ENCODE peak calls at places on chromosomes 1 and 21, in five cellular contexts. J is GM23248, A is PC-9, C is neural progenitor cell, N is IMR-90. X is an unnamed sample.

GRCh38 chr1:236494586-236495207 is 29.1 kb upstream of the LGALS8 start:
- DNase-seq in J (peak), N (peak), C (no peak), A (no peak), X (peak)

GRCh38 chr1:235739124-235739523 is 89.5 kb upstream of the GNG4 start:
- DNase-seq in C (no peak), N (peak), J (peak), A (no peak), X (peak)

GRCh38 chr1:152048641-152048970 is 11.8 kb upstream of the S100A11 start:
- DNase-seq in N (no peak), C (peak), A (no peak), J (no peak), X (no peak)

GRCh38 chr1:156262461-156263287 is 14.8 kb upstream of the PAQR6 start:
- DNase-seq in C (no peak), A (peak), N (peak), J (peak), X (peak)

GRCh38 chr1:191963781-191964455 is 194.3 kb upstream of the RGS18 start:
- DNase-seq in C (no peak), N (peak), J (no peak), A (no peak), X (peak)

GRCh38 chr1:231385118-231385748 is 36.9 kb downstream of the EGLN1 start:
- DNase-seq in J (no peak), N (no peak), C (no peak), A (peak), X (no peak)

GRCh38 chr1:180953791-180954721 is 41.4 kb downstream of the KIAA1614 start:
- DNase-seq in A (peak), J (peak), N (peak), C (no peak), X (peak)

GRCh38 chr1:179728266-179728665 is 14.8 kb upstream of the FAM163A start:
- DNase-seq in C (no peak), A (no peak), J (peak), N (no peak), X (no peak)

GRCh38 chr1:94730450-94730849 is 89.7 kb upstream of the SLC44A3 start:
- DNase-seq in A (no peak), C (no peak), N (no peak), J (no peak), X (no peak)

GRCh38 chr1:205917466-205918248 is 25.6 kb downstream of the SLC26A9 start:
- DNase-seq in J (no peak), N (no peak), C (no peak), A (no peak), X (no peak)

GRCh38 chr21:33026299-33026858 is 644 bp downstream of the OLIG2 start:
- DNase-seq in C (no peak), A (no peak), J (no peak), N (no peak), X (no peak)

GRCh38 chr1:52424238-52424637 is 19.8 kb downstream of the PRPF38A start:
- DNase-seq in N (peak), A (no peak), J (peak), C (no peak), X (no peak)

GRCh38 chr1:58155418-58156123 is 391.0 kb downstream of the OMA1 start:
- DNase-seq in A (no peak), N (no peak), J (peak), C (peak), X (no peak)

GRCh38 chr21:40393091-40393490 is 453.9 kb downstream of the DSCAM start:
- DNase-seq in J (no peak), C (no peak), N (no peak), A (no peak), X (no peak)

GRCh38 chr21:18155508-18156193 is 89.0 kb upstream of the CHODL start:
- DNase-seq in N (no peak), J (no peak), C (peak), A (no peak), X (no peak)

GRCh38 chr21:45029298-45029967 is 44.9 kb upstream of the ADARB1 start:
- DNase-seq in A (no peak), C (peak), N (no peak), J (peak), X (peak)

GRCh38 chr1:43525995-43526394 is 4.7 kb upstream of the PTPRF start:
- DNase-seq in N (peak), J (peak), C (no peak), A (peak), X (peak)

GRCh38 chr1:100622037-100622436 is 84.1 kb downstream of the GPR88 start:
- DNase-seq in N (peak), C (peak), A (peak), J (peak), X (peak)

GRCh38 chr1:77543822-77544448 is 138.5 kb downstream of the ZZZ3 start:
- DNase-seq in J (peak), A (no peak), N (peak), C (no peak), X (peak)

GRCh38 chr1:41618066-41618825 is 133.8 kb upstream of the EDN2 start:
- DNase-seq in N (peak), A (no peak), C (no peak), J (peak), X (peak)

GRCh38 chr1:181776044-181776443 is 285.5 kb downstream of the ZNF648 start:
- DNase-seq in A (no peak), J (no peak), N (no peak), C (no peak), X (no peak)

GRCh38 chr1:66354311-66354922 is 179.5 kb upstream of the SGIP1 start:
- DNase-seq in A (peak), N (peak), J (peak), C (no peak), X (peak)

GRCh38 chr1:179754031-179754624 is 11.0 kb downstream of the FAM163A start:
- DNase-seq in A (no peak), C (no peak), N (peak), J (peak), X (peak)

GRCh38 chr1:60504206-60504868 is 430.8 kb upstream of the C1orf87 start:
- DNase-seq in C (no peak), J (no peak), N (no peak), A (no peak), X (no peak)
- H3K27ac ChIP-seq in C (no peak), J (no peak), N (no peak), A (no peak), X (no peak)

GRCh38 chr21:38037416-38037815 is 121.2 kb upstream of the KCNJ6 start:
- DNase-seq in J (no peak), A (no peak), C (no peak), N (no peak), X (no peak)

GRCh38 chr21:38042246-38042645 is 126.0 kb upstream of the KCNJ6 start:
- DNase-seq in N (no peak), C (no peak), A (no peak), J (no peak), X (no peak)

GRCh38 chr21:38039841-38040240 is 123.6 kb upstream of the KCNJ6 start:
- DNase-seq in J (peak), A (no peak), N (no peak), C (no peak), X (no peak)

GRCh38 chr21:38039369-38039768 is 123.1 kb upstream of the KCNJ6 start:
- DNase-seq in A (no peak), N (no peak), C (no peak), J (no peak), X (no peak)

DNA sequence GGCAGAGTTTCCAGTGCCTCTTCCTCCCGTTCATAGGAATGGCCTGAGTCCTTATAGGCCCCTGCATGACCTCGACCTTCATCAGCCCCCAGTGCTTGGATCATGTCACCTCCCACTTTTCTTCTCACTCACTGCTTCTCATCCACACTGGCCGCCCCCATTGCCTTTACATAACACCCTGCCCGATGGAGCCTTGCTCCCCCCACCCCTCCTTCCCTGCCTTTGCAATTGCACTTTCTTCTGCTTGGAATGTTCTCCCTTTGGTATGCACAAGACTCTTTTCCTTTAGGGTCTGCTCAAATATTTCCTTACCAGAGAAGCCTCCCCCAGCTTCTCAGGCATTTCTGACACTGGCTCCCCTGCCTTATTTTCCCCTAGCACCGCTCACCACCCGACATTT is 125.2 kb upstream of the KCNJ6 start:
- DNase-seq in A (no peak), C (no peak), J (no peak), N (no peak), X (no peak)
- H2AFZ ChIP-seq in A (no peak), C (no peak), J (no peak), N (no peak), X (no peak)

GRCh38 chr1:14925336-14926136 is 228.0 kb upstream of the TMEM51 start:
- DNase-seq in C (no peak), A (no peak), N (no peak), J (no peak), X (no peak)
- H3K27ac ChIP-seq in C (no peak), A (no peak), N (peak), J (no peak), X (peak)

DNA sequence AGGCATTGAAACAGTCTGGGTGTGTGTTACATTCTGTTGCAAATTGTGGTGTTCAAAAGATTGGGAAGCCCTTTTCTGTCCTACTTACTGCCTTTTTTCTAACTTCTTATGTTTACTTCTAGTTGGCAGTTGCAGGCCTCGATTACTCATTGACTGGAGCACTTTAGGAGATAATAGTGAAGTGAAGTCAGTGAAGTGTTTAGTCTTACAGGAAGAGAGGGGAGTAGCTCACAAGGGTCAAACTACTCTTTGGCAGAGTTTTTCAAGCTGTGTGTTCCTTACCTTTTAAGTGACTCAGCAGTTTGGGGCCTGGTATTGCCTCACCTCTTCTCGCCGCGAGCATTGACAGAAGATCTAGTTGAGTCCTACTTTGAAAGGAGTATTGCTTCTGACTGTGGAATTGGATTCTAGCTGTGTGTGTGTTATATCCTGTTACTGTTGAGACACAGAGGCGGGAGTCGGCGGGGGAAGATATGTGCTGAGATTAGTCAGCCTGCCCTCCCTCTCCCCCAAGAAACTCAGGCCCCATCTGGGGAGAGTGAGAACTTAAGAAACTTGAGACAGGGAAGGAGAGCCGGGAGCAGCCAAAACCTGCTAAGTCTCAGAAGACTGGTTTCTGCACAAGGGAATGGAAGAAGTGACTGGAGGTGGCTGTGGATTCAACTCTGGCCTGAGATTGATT is 19.3 kb downstream of the AHCYL1 start:
- DNase-seq in A (peak), J (peak), C (peak), N (peak), X (peak)
- H2AFZ ChIP-seq in A (no peak), J (peak), C (no peak), N (no peak), X (no peak)